ENCODE peak calls at places on chromosomes 1 and 21, in nine cellular contexts. One of them, this sample, is unnamed.

GRCh38 chr1:62926681-62927252 is 142.8 kb downstream of the ATG4C start:
- DNase-seq in mammary epithelial cell: no peak
- DNase-seq in CD8-positive, alpha-beta T cell: no peak
- DNase-seq in GM12864: no peak
- DNase-seq in lower lobe of right lung: no peak
- DNase-seq in epithelial cell of esophagus: no peak
- DNase-seq in Panc1: no peak
- DNase-seq in cardiac muscle cell: no peak
- DNase-seq in choroid plexus epithelial cell: peak
- DNase-seq in this sample: no peak

GRCh38 chr21:46660505-46660904 is 25.0 kb downstream of the PRMT2 start:
- DNase-seq in mammary epithelial cell: no peak
- DNase-seq in CD8-positive, alpha-beta T cell: no peak
- DNase-seq in GM12864: no peak
- DNase-seq in lower lobe of right lung: no peak
- DNase-seq in epithelial cell of esophagus: no peak
- DNase-seq in Panc1: no peak
- DNase-seq in cardiac muscle cell: no peak
- DNase-seq in choroid plexus epithelial cell: no peak
- DNase-seq in this sample: no peak

GRCh38 chr1:20342294-20343148 is 51.8 kb downstream of the VWA5B1 start:
- DNase-seq in mammary epithelial cell: no peak
- DNase-seq in CD8-positive, alpha-beta T cell: no peak
- DNase-seq in GM12864: no peak
- DNase-seq in lower lobe of right lung: no peak
- DNase-seq in epithelial cell of esophagus: no peak
- DNase-seq in Panc1: no peak
- DNase-seq in cardiac muscle cell: no peak
- DNase-seq in choroid plexus epithelial cell: no peak
- DNase-seq in this sample: no peak

GRCh38 chr1:208174736-208175507 is 69.3 kb downstream of the PLXNA2 start:
- DNase-seq in mammary epithelial cell: no peak
- DNase-seq in CD8-positive, alpha-beta T cell: no peak
- DNase-seq in GM12864: no peak
- DNase-seq in lower lobe of right lung: no peak
- DNase-seq in epithelial cell of esophagus: no peak
- DNase-seq in Panc1: no peak
- DNase-seq in cardiac muscle cell: no peak
- DNase-seq in choroid plexus epithelial cell: no peak
- DNase-seq in this sample: no peak

GRCh38 chr21:45540601-45540970 is 1.7 kb downstream of the SLC19A1 start:
- DNase-seq in mammary epithelial cell: no peak
- DNase-seq in CD8-positive, alpha-beta T cell: peak
- DNase-seq in GM12864: no peak
- DNase-seq in lower lobe of right lung: peak
- DNase-seq in epithelial cell of esophagus: no peak
- DNase-seq in Panc1: no peak
- DNase-seq in cardiac muscle cell: no peak
- DNase-seq in choroid plexus epithelial cell: no peak
- DNase-seq in this sample: no peak

GRCh38 chr1:181704556-181704955 is 221.2 kb downstream of the CACNA1E start:
- DNase-seq in mammary epithelial cell: no peak
- DNase-seq in CD8-positive, alpha-beta T cell: no peak
- DNase-seq in GM12864: no peak
- DNase-seq in lower lobe of right lung: no peak
- DNase-seq in epithelial cell of esophagus: no peak
- DNase-seq in Panc1: no peak
- DNase-seq in cardiac muscle cell: no peak
- DNase-seq in choroid plexus epithelial cell: no peak
- DNase-seq in this sample: no peak

GRCh38 chr1:7915826-7916225 is 24.8 kb downstream of the TNFRSF9 start:
- DNase-seq in mammary epithelial cell: no peak
- DNase-seq in CD8-positive, alpha-beta T cell: no peak
- DNase-seq in GM12864: no peak
- DNase-seq in lower lobe of right lung: no peak
- DNase-seq in epithelial cell of esophagus: no peak
- DNase-seq in Panc1: no peak
- DNase-seq in cardiac muscle cell: no peak
- DNase-seq in choroid plexus epithelial cell: no peak
- DNase-seq in this sample: no peak

GRCh38 chr1:226973371-226973897 is 33.3 kb downstream of the COQ8A start:
- DNase-seq in mammary epithelial cell: no peak
- DNase-seq in CD8-positive, alpha-beta T cell: no peak
- DNase-seq in GM12864: no peak
- DNase-seq in lower lobe of right lung: no peak
- DNase-seq in epithelial cell of esophagus: no peak
- DNase-seq in Panc1: no peak
- DNase-seq in cardiac muscle cell: no peak
- DNase-seq in choroid plexus epithelial cell: no peak
- DNase-seq in this sample: no peak

GRCh38 chr1:234972411-234973191 is 156.0 kb downstream of the TOMM20 start:
- DNase-seq in mammary epithelial cell: no peak
- DNase-seq in CD8-positive, alpha-beta T cell: no peak
- DNase-seq in GM12864: no peak
- DNase-seq in lower lobe of right lung: no peak
- DNase-seq in epithelial cell of esophagus: no peak
- DNase-seq in Panc1: no peak
- DNase-seq in cardiac muscle cell: no peak
- DNase-seq in choroid plexus epithelial cell: no peak
- DNase-seq in this sample: no peak

GRCh38 chr1:22077728-22078127 is 25.2 kb downstream of the CDC42 start:
- DNase-seq in mammary epithelial cell: peak
- DNase-seq in CD8-positive, alpha-beta T cell: no peak
- DNase-seq in GM12864: no peak
- DNase-seq in lower lobe of right lung: no peak
- DNase-seq in epithelial cell of esophagus: peak
- DNase-seq in Panc1: no peak
- DNase-seq in cardiac muscle cell: no peak
- DNase-seq in choroid plexus epithelial cell: peak
- DNase-seq in this sample: peak

GRCh38 chr1:234638832-234639799 is 29.1 kb upstream of the IRF2BP2 start:
- DNase-seq in mammary epithelial cell: peak
- DNase-seq in CD8-positive, alpha-beta T cell: no peak
- DNase-seq in GM12864: no peak
- DNase-seq in lower lobe of right lung: no peak
- DNase-seq in epithelial cell of esophagus: peak
- DNase-seq in Panc1: no peak
- DNase-seq in cardiac muscle cell: no peak
- DNase-seq in choroid plexus epithelial cell: no peak
- DNase-seq in this sample: no peak

GRCh38 chr1:101262060-101262459 is 25.2 kb downstream of the S1PR1 start:
- DNase-seq in mammary epithelial cell: no peak
- DNase-seq in CD8-positive, alpha-beta T cell: no peak
- DNase-seq in GM12864: no peak
- DNase-seq in lower lobe of right lung: no peak
- DNase-seq in epithelial cell of esophagus: peak
- DNase-seq in Panc1: no peak
- DNase-seq in cardiac muscle cell: no peak
- DNase-seq in choroid plexus epithelial cell: no peak
- DNase-seq in this sample: no peak

DNA sequence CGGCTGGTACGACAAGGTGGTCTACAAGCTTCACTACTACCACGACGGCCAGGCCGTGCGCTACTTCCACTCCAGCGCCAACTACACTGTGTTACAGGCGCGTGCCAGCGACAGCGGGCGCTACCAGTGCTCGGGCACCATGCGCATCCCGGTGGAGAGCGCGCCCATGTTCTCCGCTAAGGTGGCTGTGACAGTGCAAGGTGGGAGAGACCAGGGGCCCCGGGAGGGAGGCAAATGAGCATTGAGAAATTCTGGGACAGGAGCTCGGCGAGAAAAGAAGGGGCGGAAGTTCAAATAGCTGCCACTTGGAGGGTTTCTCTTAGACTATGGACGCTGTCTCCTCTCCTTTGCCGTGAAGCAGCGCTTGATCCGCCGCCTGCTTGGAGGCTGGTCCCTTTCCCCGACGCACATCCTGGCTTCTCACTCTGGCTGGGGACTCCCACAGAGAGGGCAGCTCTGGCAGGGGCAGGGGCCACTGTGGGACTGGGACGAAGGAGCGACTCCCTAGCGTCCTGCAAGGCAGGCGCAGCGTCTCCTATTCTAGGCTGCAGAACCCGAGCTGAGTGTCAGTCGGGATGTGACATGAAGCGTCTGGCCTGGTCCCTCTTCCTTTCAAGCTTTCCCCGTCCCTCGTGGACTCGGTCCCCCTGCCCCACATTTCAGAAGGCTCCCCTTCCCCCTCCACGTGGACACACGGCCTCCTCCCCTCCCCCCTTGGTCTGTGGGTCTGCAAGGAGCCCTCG is 4.7 kb downstream of the FCRLB start:
- DNase-seq in mammary epithelial cell: peak
- DNase-seq in CD8-positive, alpha-beta T cell: peak
- DNase-seq in GM12864: no peak
- DNase-seq in lower lobe of right lung: peak
- DNase-seq in epithelial cell of esophagus: peak
- DNase-seq in Panc1: no peak
- DNase-seq in cardiac muscle cell: no peak
- DNase-seq in choroid plexus epithelial cell: peak
- DNase-seq in this sample: peak
- TF ChIP-seq CTCF in mammary epithelial cell: peak
- TF ChIP-seq CTCF in CD8-positive, alpha-beta T cell: no peak
- TF ChIP-seq CTCF in GM12864: peak
- TF ChIP-seq CTCF in lower lobe of right lung: no peak
- TF ChIP-seq CTCF in epithelial cell of esophagus: peak
- TF ChIP-seq CTCF in Panc1: peak
- TF ChIP-seq CTCF in cardiac muscle cell: peak
- TF ChIP-seq CTCF in choroid plexus epithelial cell: peak
- TF ChIP-seq CTCF in this sample: peak

GRCh38 chr1:108561731-108562326 is 1.9 kb downstream of the EEIG2 start:
- DNase-seq in mammary epithelial cell: peak
- DNase-seq in CD8-positive, alpha-beta T cell: peak
- DNase-seq in GM12864: peak
- DNase-seq in lower lobe of right lung: peak
- DNase-seq in epithelial cell of esophagus: peak
- DNase-seq in Panc1: peak
- DNase-seq in cardiac muscle cell: peak
- DNase-seq in choroid plexus epithelial cell: peak
- DNase-seq in this sample: peak
- H3K4me3 ChIP-seq in mammary epithelial cell: no peak
- H3K4me3 ChIP-seq in CD8-positive, alpha-beta T cell: peak
- H3K4me3 ChIP-seq in GM12864: no peak
- H3K4me3 ChIP-seq in lower lobe of right lung: peak
- H3K4me3 ChIP-seq in epithelial cell of esophagus: no peak
- H3K4me3 ChIP-seq in Panc1: no peak
- H3K4me3 ChIP-seq in cardiac muscle cell: no peak
- H3K4me3 ChIP-seq in choroid plexus epithelial cell: no peak
- H3K4me3 ChIP-seq in this sample: no peak

GRCh38 chr1:59355361-59355760 is 58.5 kb downstream of the FGGY start:
- DNase-seq in mammary epithelial cell: no peak
- DNase-seq in CD8-positive, alpha-beta T cell: no peak
- DNase-seq in GM12864: peak
- DNase-seq in lower lobe of right lung: no peak
- DNase-seq in epithelial cell of esophagus: no peak
- DNase-seq in Panc1: no peak
- DNase-seq in cardiac muscle cell: no peak
- DNase-seq in choroid plexus epithelial cell: no peak
- DNase-seq in this sample: peak

GRCh38 chr1:59359325-59359724 is 62.4 kb downstream of the FGGY start:
- DNase-seq in mammary epithelial cell: no peak
- DNase-seq in CD8-positive, alpha-beta T cell: no peak
- DNase-seq in GM12864: no peak
- DNase-seq in lower lobe of right lung: no peak
- DNase-seq in epithelial cell of esophagus: no peak
- DNase-seq in Panc1: no peak
- DNase-seq in cardiac muscle cell: no peak
- DNase-seq in choroid plexus epithelial cell: peak
- DNase-seq in this sample: no peak

GRCh38 chr1:59360170-59360569 is 63.3 kb downstream of the FGGY start:
- DNase-seq in mammary epithelial cell: peak
- DNase-seq in CD8-positive, alpha-beta T cell: no peak
- DNase-seq in GM12864: no peak
- DNase-seq in lower lobe of right lung: no peak
- DNase-seq in epithelial cell of esophagus: peak
- DNase-seq in Panc1: no peak
- DNase-seq in cardiac muscle cell: no peak
- DNase-seq in choroid plexus epithelial cell: peak
- DNase-seq in this sample: no peak

GRCh38 chr1:59354754-59355337 is 58.0 kb downstream of the FGGY start:
- DNase-seq in mammary epithelial cell: peak
- DNase-seq in CD8-positive, alpha-beta T cell: no peak
- DNase-seq in GM12864: peak
- DNase-seq in lower lobe of right lung: no peak
- DNase-seq in epithelial cell of esophagus: no peak
- DNase-seq in Panc1: no peak
- DNase-seq in cardiac muscle cell: no peak
- DNase-seq in choroid plexus epithelial cell: no peak
- DNase-seq in this sample: peak

GRCh38 chr1:59357645-59358044 is 60.8 kb downstream of the FGGY start:
- DNase-seq in mammary epithelial cell: no peak
- DNase-seq in CD8-positive, alpha-beta T cell: no peak
- DNase-seq in GM12864: no peak
- DNase-seq in lower lobe of right lung: no peak
- DNase-seq in epithelial cell of esophagus: no peak
- DNase-seq in Panc1: no peak
- DNase-seq in cardiac muscle cell: peak
- DNase-seq in choroid plexus epithelial cell: no peak
- DNase-seq in this sample: no peak
- TF ChIP-seq CTCF in mammary epithelial cell: no peak
- TF ChIP-seq CTCF in CD8-positive, alpha-beta T cell: no peak
- TF ChIP-seq CTCF in GM12864: no peak
- TF ChIP-seq CTCF in lower lobe of right lung: no peak
- TF ChIP-seq CTCF in epithelial cell of esophagus: no peak
- TF ChIP-seq CTCF in Panc1: no peak
- TF ChIP-seq CTCF in cardiac muscle cell: no peak
- TF ChIP-seq CTCF in choroid plexus epithelial cell: no peak
- TF ChIP-seq CTCF in this sample: no peak

DNA sequence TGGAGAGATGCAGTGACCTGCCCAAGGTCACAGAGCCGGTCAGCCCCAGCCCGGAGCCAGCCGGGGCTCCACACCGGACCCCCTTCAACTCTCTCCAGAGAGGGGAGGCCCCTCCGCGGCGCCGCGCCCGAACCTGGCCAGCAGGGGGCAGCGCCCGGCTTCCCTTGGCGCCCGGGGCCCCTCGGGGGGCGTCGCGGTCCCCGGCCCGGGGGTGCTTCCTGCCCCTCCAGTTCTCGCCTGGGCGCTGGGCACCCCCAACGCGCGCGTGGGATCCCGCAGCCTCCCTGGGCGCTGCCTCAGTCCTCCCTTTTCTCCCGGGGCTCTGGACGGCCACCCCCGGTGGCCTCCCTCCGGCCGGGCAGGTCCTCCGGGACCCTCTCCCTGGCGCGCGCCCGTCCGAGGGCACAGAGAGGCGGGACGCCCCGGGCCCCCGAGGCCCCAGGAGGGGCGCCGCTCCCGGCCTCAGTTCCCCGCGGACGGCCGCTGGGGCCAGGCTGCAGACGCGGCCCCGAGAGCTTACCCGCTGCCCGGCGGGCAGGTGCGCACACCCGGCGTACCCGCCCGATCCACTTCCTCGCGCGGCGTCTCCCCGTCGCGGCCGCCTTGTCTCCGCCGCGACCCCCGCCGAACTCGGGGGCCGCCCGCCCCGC is 406 bp downstream of the HTR1D start:
- DNase-seq in mammary epithelial cell: no peak
- DNase-seq in CD8-positive, alpha-beta T cell: peak
- DNase-seq in GM12864: no peak
- DNase-seq in lower lobe of right lung: no peak
- DNase-seq in epithelial cell of esophagus: no peak
- DNase-seq in Panc1: no peak
- DNase-seq in cardiac muscle cell: peak
- DNase-seq in choroid plexus epithelial cell: no peak
- DNase-seq in this sample: no peak
- H3K4me3 ChIP-seq in mammary epithelial cell: peak
- H3K4me3 ChIP-seq in CD8-positive, alpha-beta T cell: peak
- H3K4me3 ChIP-seq in GM12864: peak
- H3K4me3 ChIP-seq in lower lobe of right lung: peak
- H3K4me3 ChIP-seq in epithelial cell of esophagus: peak
- H3K4me3 ChIP-seq in Panc1: peak
- H3K4me3 ChIP-seq in cardiac muscle cell: peak
- H3K4me3 ChIP-seq in choroid plexus epithelial cell: peak
- H3K4me3 ChIP-seq in this sample: peak